ENCODE peak calls at places on chromosomes 13 and 19, in four cellular contexts. One of them, this sample, is unnamed.

GRCh38 chr13:27644302-27644701 is 22.6 kb downstream of the POLR1D start:
- DNase-seq in Calu3: no peak
- DNase-seq in NCI-H1105 treated with DMSO at 0.1 percent for 48 hours: no peak
- DNase-seq in T-helper 2 cell: no peak
- DNase-seq in this sample: no peak

GRCh38 chr13:32838985-32839384 is 177.2 kb upstream of the KL start:
- DNase-seq in T-helper 2 cell: no peak
- DNase-seq in NCI-H1105 treated with DMSO at 0.1 percent for 48 hours: peak; percentile 14
- DNase-seq in Calu3: no peak
- DNase-seq in this sample: no peak

GRCh38 chr13:20412761-20413355 is 112.8 kb downstream of the CRYL1 start:
- DNase-seq in NCI-H1105 treated with DMSO at 0.1 percent for 48 hours: no peak
- DNase-seq in T-helper 2 cell: no peak
- DNase-seq in Calu3: no peak
- DNase-seq in this sample: no peak

GRCh38 chr13:95709101-95709500 is 32.2 kb downstream of the DNAJC3 start:
- DNase-seq in NCI-H1105 treated with DMSO at 0.1 percent for 48 hours: no peak
- DNase-seq in Calu3: no peak
- DNase-seq in T-helper 2 cell: no peak
- DNase-seq in this sample: no peak

GRCh38 chr19:45128109-45128508 is 32.7 kb downstream of the NKPD1 start:
- DNase-seq in Calu3: no peak
- DNase-seq in T-helper 2 cell: no peak
- DNase-seq in NCI-H1105 treated with DMSO at 0.1 percent for 48 hours: no peak
- DNase-seq in this sample: no peak

GRCh38 chr13:39531646-39532045 is 71.3 kb downstream of the LHFPL6 start:
- DNase-seq in NCI-H1105 treated with DMSO at 0.1 percent for 48 hours: no peak
- DNase-seq in T-helper 2 cell: no peak
- DNase-seq in Calu3: no peak
- DNase-seq in this sample: peak; percentile 43

GRCh38 chr19:31296741-31297390 is 52.4 kb downstream of the TSHZ3 start:
- DNase-seq in T-helper 2 cell: no peak
- DNase-seq in Calu3: no peak
- DNase-seq in NCI-H1105 treated with DMSO at 0.1 percent for 48 hours: no peak
- DNase-seq in this sample: no peak

GRCh38 chr13:21673592-21674270 is 2.9 kb downstream of the FGF9 start:
- DNase-seq in NCI-H1105 treated with DMSO at 0.1 percent for 48 hours: peak; percentile 51
- DNase-seq in T-helper 2 cell: no peak
- DNase-seq in Calu3: peak; percentile 36
- DNase-seq in this sample: no peak

GRCh38 chr19:55579766-55580621 is 654 bp downstream of the ZNF579 start:
- DNase-seq in T-helper 2 cell: no peak
- DNase-seq in NCI-H1105 treated with DMSO at 0.1 percent for 48 hours: no peak
- DNase-seq in Calu3: no peak
- DNase-seq in this sample: no peak

GRCh38 chr13:26062853-26063444 is 11.1 kb upstream of the SHISA2 start:
- DNase-seq in Calu3: peak; percentile 37
- DNase-seq in T-helper 2 cell: no peak
- DNase-seq in NCI-H1105 treated with DMSO at 0.1 percent for 48 hours: peak; percentile 42
- DNase-seq in this sample: no peak

GRCh38 chr19:48390188-48391099 is 907 bp downstream of the KDELR1 start:
- DNase-seq in T-helper 2 cell: peak; percentile 36
- DNase-seq in Calu3: peak; percentile 82
- DNase-seq in NCI-H1105 treated with DMSO at 0.1 percent for 48 hours: peak; percentile 37
- DNase-seq in this sample: peak; percentile 56